ENCODE peak calls at places on chromosomes 13 and 19, in eight cellular contexts. One of them, this sample, is unnamed. For H3K9me3, the result is how much of the 10 kb centered on the place peaks cover.

GRCh38 chr13:32964987-32965386 is 51.2 kb upstream of the KL start:
- DNase-seq in Panc1: no peak
- DNase-seq in HCT116: no peak
- DNase-seq in uterus: no peak
- DNase-seq in transverse colon: no peak
- DNase-seq in CD8-positive, alpha-beta T cell: no peak
- DNase-seq in cardiac muscle cell: no peak
- DNase-seq in heart left ventricle: no peak
- DNase-seq in this sample: no peak

GRCh38 chr13:30718661-30719520 is 16.5 kb upstream of the ALOX5AP start:
- DNase-seq in cardiac muscle cell: no peak
- DNase-seq in Panc1: peak
- DNase-seq in heart left ventricle: no peak
- DNase-seq in CD8-positive, alpha-beta T cell: no peak
- DNase-seq in HCT116: peak
- DNase-seq in transverse colon: no peak
- DNase-seq in uterus: no peak
- DNase-seq in this sample: no peak

GRCh38 chr13:50509167-50509566 is 334.3 kb downstream of the DLEU7 start:
- DNase-seq in uterus: no peak
- DNase-seq in HCT116: no peak
- DNase-seq in cardiac muscle cell: no peak
- DNase-seq in CD8-positive, alpha-beta T cell: no peak
- DNase-seq in heart left ventricle: no peak
- DNase-seq in transverse colon: no peak
- DNase-seq in Panc1: no peak
- DNase-seq in this sample: no peak

GRCh38 chr19:32339988-32340874 is 5.2 kb upstream of the ZNF507 start:
- DNase-seq in heart left ventricle: peak
- DNase-seq in cardiac muscle cell: peak
- DNase-seq in transverse colon: peak
- DNase-seq in HCT116: no peak
- DNase-seq in uterus: peak
- DNase-seq in Panc1: peak
- DNase-seq in CD8-positive, alpha-beta T cell: peak
- DNase-seq in this sample: peak

GRCh38 chr13:68727788-68728187 is 1379.8 kb upstream of the ATXN8OS start:
- DNase-seq in Panc1: no peak
- DNase-seq in cardiac muscle cell: no peak
- DNase-seq in uterus: no peak
- DNase-seq in CD8-positive, alpha-beta T cell: no peak
- DNase-seq in transverse colon: no peak
- DNase-seq in HCT116: no peak
- DNase-seq in heart left ventricle: no peak
- DNase-seq in this sample: no peak

GRCh38 chr13:27018230-27018875 is 153.3 kb downstream of the USP12 start:
- DNase-seq in transverse colon: peak
- DNase-seq in cardiac muscle cell: no peak
- DNase-seq in Panc1: no peak
- DNase-seq in CD8-positive, alpha-beta T cell: no peak
- DNase-seq in HCT116: no peak
- DNase-seq in heart left ventricle: no peak
- DNase-seq in uterus: no peak
- DNase-seq in this sample: no peak

GRCh38 chr13:113116206-113116800 is 6.3 kb upstream of the F10 start:
- DNase-seq in CD8-positive, alpha-beta T cell: no peak
- DNase-seq in heart left ventricle: no peak
- DNase-seq in HCT116: no peak
- DNase-seq in uterus: no peak
- DNase-seq in cardiac muscle cell: no peak
- DNase-seq in transverse colon: no peak
- DNase-seq in Panc1: no peak
- DNase-seq in this sample: no peak

GRCh38 chr13:96994030-96994848 is at the start of gene OXGR1:
- DNase-seq in transverse colon: peak
- DNase-seq in uterus: no peak
- DNase-seq in Panc1: no peak
- DNase-seq in cardiac muscle cell: peak
- DNase-seq in HCT116: no peak
- DNase-seq in heart left ventricle: no peak
- DNase-seq in CD8-positive, alpha-beta T cell: no peak
- DNase-seq in this sample: no peak

GRCh38 chr13:61777281-61777680 is 361.6 kb upstream of the PCDH20 start:
- DNase-seq in Panc1: no peak
- DNase-seq in cardiac muscle cell: no peak
- DNase-seq in heart left ventricle: no peak
- DNase-seq in uterus: no peak
- DNase-seq in CD8-positive, alpha-beta T cell: no peak
- DNase-seq in HCT116: no peak
- DNase-seq in transverse colon: no peak
- DNase-seq in this sample: no peak

GRCh38 chr13:48749699-48750473 is 96.2 kb downstream of the CYSLTR2 start:
- DNase-seq in HCT116: peak
- DNase-seq in CD8-positive, alpha-beta T cell: no peak
- DNase-seq in uterus: peak
- DNase-seq in transverse colon: peak
- DNase-seq in Panc1: peak
- DNase-seq in heart left ventricle: peak
- DNase-seq in cardiac muscle cell: peak
- DNase-seq in this sample: no peak

GRCh38 chr19:4555657-4556561 is 3.6 kb downstream of the SEMA6B start:
- DNase-seq in HCT116: peak
- DNase-seq in heart left ventricle: no peak
- DNase-seq in uterus: no peak
- DNase-seq in cardiac muscle cell: no peak
- DNase-seq in transverse colon: peak
- DNase-seq in Panc1: no peak
- DNase-seq in CD8-positive, alpha-beta T cell: no peak
- DNase-seq in this sample: no peak

GRCh38 chr19:30066781-30067759 is 125.0 kb downstream of the URI1 start:
- DNase-seq in heart left ventricle: no peak
- DNase-seq in CD8-positive, alpha-beta T cell: no peak
- DNase-seq in transverse colon: peak
- DNase-seq in cardiac muscle cell: no peak
- DNase-seq in Panc1: no peak
- DNase-seq in uterus: no peak
- DNase-seq in HCT116: no peak
- DNase-seq in this sample: no peak

GRCh38 chr19:7515471-7516226 is at the start of gene ZNF358:
- DNase-seq in HCT116: no peak
- DNase-seq in heart left ventricle: peak
- DNase-seq in uterus: peak
- DNase-seq in CD8-positive, alpha-beta T cell: no peak
- DNase-seq in cardiac muscle cell: peak
- DNase-seq in transverse colon: peak
- DNase-seq in Panc1: no peak
- DNase-seq in this sample: no peak

GRCh38 chr19:374183-374885 is 29.7 kb upstream of the MIER2 start:
- DNase-seq in cardiac muscle cell: no peak
- DNase-seq in transverse colon: no peak
- DNase-seq in Panc1: no peak
- DNase-seq in heart left ventricle: no peak
- DNase-seq in CD8-positive, alpha-beta T cell: no peak
- DNase-seq in uterus: no peak
- DNase-seq in HCT116: no peak
- DNase-seq in this sample: no peak

GRCh38 chr19:17450264-17451075 is 2.0 kb upstream of the TMEM221 start:
- DNase-seq in HCT116: peak
- DNase-seq in heart left ventricle: no peak
- DNase-seq in cardiac muscle cell: no peak
- DNase-seq in CD8-positive, alpha-beta T cell: no peak
- DNase-seq in transverse colon: no peak
- DNase-seq in uterus: no peak
- DNase-seq in Panc1: no peak
- DNase-seq in this sample: no peak

GRCh38 chr13:110307697-110308376 is 753 bp downstream of the COL4A2 start:
- DNase-seq in HCT116: no peak
- DNase-seq in uterus: no peak
- DNase-seq in cardiac muscle cell: peak
- DNase-seq in transverse colon: no peak
- DNase-seq in heart left ventricle: no peak
- DNase-seq in Panc1: no peak
- DNase-seq in CD8-positive, alpha-beta T cell: no peak
- DNase-seq in this sample: no peak

GRCh38 chr13:98416408-98416807 is 160.5 kb downstream of the STK24 start:
- DNase-seq in HCT116: no peak
- DNase-seq in uterus: no peak
- DNase-seq in Panc1: no peak
- DNase-seq in heart left ventricle: no peak
- DNase-seq in cardiac muscle cell: no peak
- DNase-seq in CD8-positive, alpha-beta T cell: no peak
- DNase-seq in transverse colon: peak
- DNase-seq in this sample: no peak

GRCh38 chr13:100544866-100545683 is 43.5 kb downstream of the GGACT start:
- DNase-seq in heart left ventricle: peak
- DNase-seq in Panc1: no peak
- DNase-seq in CD8-positive, alpha-beta T cell: no peak
- DNase-seq in uterus: no peak
- DNase-seq in HCT116: no peak
- DNase-seq in cardiac muscle cell: no peak
- DNase-seq in transverse colon: no peak
- DNase-seq in this sample: no peak

GRCh38 chr13:98200211-98200878 is 23.3 kb upstream of the RNF113B start:
- DNase-seq in uterus: no peak
- DNase-seq in cardiac muscle cell: no peak
- DNase-seq in Panc1: no peak
- DNase-seq in transverse colon: no peak
- DNase-seq in heart left ventricle: no peak
- DNase-seq in CD8-positive, alpha-beta T cell: no peak
- DNase-seq in HCT116: no peak
- DNase-seq in this sample: no peak

GRCh38 chr19:31271569-31271911 is 77.7 kb downstream of the TSHZ3 start:
- DNase-seq in uterus: no peak
- DNase-seq in HCT116: no peak
- DNase-seq in Panc1: no peak
- DNase-seq in transverse colon: no peak
- DNase-seq in cardiac muscle cell: no peak
- DNase-seq in CD8-positive, alpha-beta T cell: no peak
- DNase-seq in heart left ventricle: no peak
- DNase-seq in this sample: no peak

GRCh38 chr13:40309881-40310280 is 356.6 kb downstream of the FOXO1 start:
- DNase-seq in cardiac muscle cell: no peak
- DNase-seq in Panc1: no peak
- DNase-seq in heart left ventricle: no peak
- DNase-seq in uterus: no peak
- DNase-seq in transverse colon: no peak
- DNase-seq in CD8-positive, alpha-beta T cell: no peak
- DNase-seq in HCT116: no peak
- DNase-seq in this sample: no peak

GRCh38 chr19:37929512-37929911 is 22.5 kb downstream of the SIPA1L3 start:
- DNase-seq in CD8-positive, alpha-beta T cell: no peak
- DNase-seq in Panc1: no peak
- DNase-seq in cardiac muscle cell: no peak
- DNase-seq in uterus: no peak
- DNase-seq in HCT116: no peak
- DNase-seq in heart left ventricle: no peak
- DNase-seq in transverse colon: no peak
- DNase-seq in this sample: no peak

GRCh38 chr19:41793414-41793727 is 3.0 kb upstream of the CEACAM3 start:
- DNase-seq in transverse colon: no peak
- DNase-seq in heart left ventricle: no peak
- DNase-seq in uterus: no peak
- DNase-seq in Panc1: no peak
- DNase-seq in HCT116: no peak
- DNase-seq in CD8-positive, alpha-beta T cell: no peak
- DNase-seq in cardiac muscle cell: no peak
- DNase-seq in this sample: no peak
- TF ChIP-seq CTCF in transverse colon: no peak
- TF ChIP-seq CTCF in heart left ventricle: peak
- TF ChIP-seq CTCF in uterus: no peak
- TF ChIP-seq CTCF in Panc1: peak
- TF ChIP-seq CTCF in HCT116: no peak
- TF ChIP-seq CTCF in CD8-positive, alpha-beta T cell: no peak
- TF ChIP-seq CTCF in cardiac muscle cell: no peak
- TF ChIP-seq CTCF in this sample: no peak

GRCh38 chr19:58294743-58295374 is 10.3 kb upstream of the ERVK3-1 start:
- DNase-seq in Panc1: no peak
- DNase-seq in HCT116: no peak
- DNase-seq in heart left ventricle: no peak
- DNase-seq in transverse colon: no peak
- DNase-seq in cardiac muscle cell: no peak
- DNase-seq in uterus: no peak
- DNase-seq in CD8-positive, alpha-beta T cell: no peak
- DNase-seq in this sample: no peak
- H3K9me3 ChIP-seq in Panc1: under half
- H3K9me3 ChIP-seq in HCT116: under half
- H3K9me3 ChIP-seq in heart left ventricle: half or more
- H3K9me3 ChIP-seq in transverse colon: under half
- H3K9me3 ChIP-seq in cardiac muscle cell: under half
- H3K9me3 ChIP-seq in uterus: under half
- H3K9me3 ChIP-seq in CD8-positive, alpha-beta T cell: under half
- H3K9me3 ChIP-seq in this sample: under half

GRCh38 chr13:41900918-41901317 is 60.0 kb downstream of the VWA8 start:
- DNase-seq in heart left ventricle: no peak
- DNase-seq in CD8-positive, alpha-beta T cell: no peak
- DNase-seq in HCT116: no peak
- DNase-seq in cardiac muscle cell: no peak
- DNase-seq in uterus: no peak
- DNase-seq in Panc1: no peak
- DNase-seq in transverse colon: no peak
- DNase-seq in this sample: no peak

GRCh38 chr13:41909524-41909923 is 51.4 kb downstream of the VWA8 start:
- DNase-seq in heart left ventricle: no peak
- DNase-seq in CD8-positive, alpha-beta T cell: no peak
- DNase-seq in transverse colon: no peak
- DNase-seq in cardiac muscle cell: no peak
- DNase-seq in uterus: no peak
- DNase-seq in Panc1: no peak
- DNase-seq in HCT116: no peak
- DNase-seq in this sample: no peak

GRCh38 chr13:41905600-41906254 is 55.2 kb downstream of the VWA8 start:
- DNase-seq in uterus: no peak
- DNase-seq in CD8-positive, alpha-beta T cell: no peak
- DNase-seq in HCT116: peak
- DNase-seq in Panc1: peak
- DNase-seq in cardiac muscle cell: peak
- DNase-seq in heart left ventricle: no peak
- DNase-seq in transverse colon: no peak
- DNase-seq in this sample: no peak
- TF ChIP-seq CTCF in uterus: peak
- TF ChIP-seq CTCF in CD8-positive, alpha-beta T cell: peak
- TF ChIP-seq CTCF in HCT116: peak
- TF ChIP-seq CTCF in Panc1: peak
- TF ChIP-seq CTCF in cardiac muscle cell: peak
- TF ChIP-seq CTCF in heart left ventricle: peak
- TF ChIP-seq CTCF in transverse colon: peak
- TF ChIP-seq CTCF in this sample: peak

DNA sequence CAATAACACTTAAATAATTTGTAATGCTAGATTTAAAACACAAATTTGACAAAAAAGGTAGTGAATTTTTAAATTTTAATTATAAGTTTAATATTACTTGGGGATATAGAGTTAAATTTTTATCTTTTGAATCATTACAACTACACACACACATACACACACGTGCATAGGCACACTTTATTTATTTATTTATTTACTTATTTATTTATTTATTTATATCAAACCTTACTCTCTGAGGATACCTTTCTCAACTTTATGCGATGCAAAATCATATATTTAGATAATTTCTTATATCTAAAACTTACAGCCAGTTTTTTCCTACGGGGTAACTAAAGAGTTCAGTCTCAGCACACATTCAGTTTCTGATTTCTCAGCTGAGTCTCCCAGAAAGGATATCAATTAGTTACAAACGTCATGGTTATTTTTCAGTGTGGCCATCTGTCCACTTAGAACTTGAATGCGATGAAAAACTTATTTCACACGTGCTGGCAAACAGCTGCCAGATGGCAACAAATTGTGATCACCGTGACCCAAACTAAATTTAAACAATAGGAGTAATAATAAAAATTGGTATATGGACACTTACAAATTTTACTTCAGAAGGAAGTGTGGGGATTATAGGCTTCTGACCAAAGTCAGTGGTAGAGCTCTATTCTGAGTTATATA is 683.0 kb upstream of the PRR20A start:
- DNase-seq in heart left ventricle: no peak
- DNase-seq in uterus: no peak
- DNase-seq in HCT116: no peak
- DNase-seq in CD8-positive, alpha-beta T cell: no peak
- DNase-seq in transverse colon: no peak
- DNase-seq in Panc1: no peak
- DNase-seq in cardiac muscle cell: no peak
- DNase-seq in this sample: no peak
- H3K9me3 ChIP-seq in heart left ventricle: under half
- H3K9me3 ChIP-seq in uterus: under half
- H3K9me3 ChIP-seq in HCT116: under half
- H3K9me3 ChIP-seq in CD8-positive, alpha-beta T cell: under half
- H3K9me3 ChIP-seq in transverse colon: under half
- H3K9me3 ChIP-seq in Panc1: under half
- H3K9me3 ChIP-seq in cardiac muscle cell: under half
- H3K9me3 ChIP-seq in this sample: under half

This sample was measured in CD4-positive, alpha-beta T cell.